ENCODE peak calls at places on chromosomes 4 and X, in eight cellular contexts. N is progenitor cell of endocrine pancreas; Q is GM13976; F is HL-60; K is NCI-H2029; S is breast epithelium; U is NCI-H748 treated with DMSO at 0.1 percent for 48 hours; X is activated CD8-positive, alpha-beta memory T cell treated with anti-CD3 and anti-CD28 coated beads for 4 hours. R is an unnamed sample.

GRCh38 chrX:39577976-39578962 is 519.5 kb downstream of the BCOR start:
- DNase-seq in N (no peak), Q (peak), F (no peak), K (no peak), S (no peak), U (no peak), X (no peak), R (no peak)

GRCh38 chrX:32572644-32573043 is 638.7 kb downstream of the DMD start:
- DNase-seq in N (no peak), Q (no peak), F (no peak), K (no peak), S (no peak), U (no peak), X (no peak), R (no peak)

GRCh38 chr4:173680278-173680677 is 150.2 kb upstream of the HAND2 start:
- DNase-seq in N (no peak), Q (no peak), F (no peak), K (no peak), S (no peak), U (no peak), X (no peak), R (no peak)

GRCh38 chrX:148552775-148553174 is 52.4 kb downstream of the AFF2 start:
- DNase-seq in N (no peak), Q (no peak), F (no peak), K (no peak), S (no peak), U (no peak), X (no peak), R (no peak)

GRCh38 chr4:99855677-99856076 is 38.5 kb downstream of the LAMTOR3 start:
- DNase-seq in N (no peak), Q (peak), F (peak), K (no peak), S (no peak), U (no peak), X (no peak), R (no peak)

GRCh38 chr4:155705664-155706063 is 39.0 kb downstream of the GUCY1A1 start:
- DNase-seq in N (no peak), Q (no peak), F (no peak), K (no peak), S (no peak), U (no peak), X (no peak), R (no peak)

GRCh38 chr4:101695176-101695575 is 95.4 kb upstream of the BANK1 start:
- DNase-seq in N (no peak), Q (no peak), F (no peak), K (no peak), S (no peak), U (no peak), X (no peak), R (no peak)

GRCh38 chr4:74758521-74758920 is 35.8 kb downstream of the BTC start:
- DNase-seq in N (no peak), Q (no peak), F (no peak), K (no peak), S (no peak), U (no peak), X (no peak), R (no peak)

GRCh38 chr4:143178923-143179322 is 5.8 kb upstream of the USP38 start:
- DNase-seq in N (no peak), Q (no peak), F (no peak), K (no peak), S (no peak), U (peak), X (no peak), R (no peak)

GRCh38 chrX:19739683-19740082 is 147.7 kb downstream of the SH3KBP1 start:
- DNase-seq in N (no peak), Q (peak), F (no peak), K (peak), S (peak), U (no peak), X (no peak), R (peak)

GRCh38 chrX:101774340-101774739 is 114.7 kb upstream of the ARMCX2 start:
- DNase-seq in N (no peak), Q (no peak), F (no peak), K (no peak), S (no peak), U (no peak), X (no peak), R (no peak)

GRCh38 chrX:86148594-86148993 is 343 bp downstream of the DACH2 start:
- DNase-seq in N (no peak), Q (no peak), F (no peak), K (no peak), S (no peak), U (no peak), X (no peak), R (no peak)

GRCh38 chr4:179492260-179492844 is 2050.1 kb upstream of the AGA start:
- DNase-seq in N (no peak), Q (no peak), F (no peak), K (no peak), S (no peak), U (no peak), X (no peak), R (no peak)

GRCh38 chr4:61333490-61333889 is 133.4 kb downstream of the ADGRL3 start:
- DNase-seq in N (no peak), Q (no peak), F (no peak), K (no peak), S (no peak), U (no peak), X (no peak), R (no peak)

GRCh38 chr4:2785613-2786012 is 7.3 kb upstream of the SH3BP2 start:
- DNase-seq in N (no peak), Q (peak), F (peak), K (no peak), S (no peak), U (no peak), X (no peak), R (no peak)

GRCh38 chr4:52751349-52751911 is at the start of gene ERVMER34-1:
- DNase-seq in N (peak), Q (peak), F (no peak), K (peak), S (peak), U (no peak), X (no peak), R (no peak)

GRCh38 chr4:156378053-156378665 is 424.5 kb upstream of the CTSO start:
- DNase-seq in N (no peak), Q (peak), F (no peak), K (no peak), S (no peak), U (peak), X (no peak), R (no peak)

GRCh38 chr4:140497776-140498636 is at the start of gene MGAT4D:
- DNase-seq in N (peak), Q (no peak), F (no peak), K (no peak), S (no peak), U (no peak), X (no peak), R (no peak)

GRCh38 chr4:19317377-19317776 is 934.3 kb upstream of the SLIT2 start:
- DNase-seq in N (no peak), Q (no peak), F (no peak), K (no peak), S (no peak), U (no peak), X (no peak), R (no peak)

GRCh38 chr4:46425775-46426400 is 36.0 kb upstream of the GABRA2 start:
- DNase-seq in N (no peak), Q (no peak), F (no peak), K (no peak), S (no peak), U (no peak), X (no peak), R (no peak)

GRCh38 chrX:133958997-133959688 is 26.3 kb downstream of the GPC3 start:
- DNase-seq in N (no peak), Q (no peak), F (no peak), K (no peak), S (no peak), U (no peak), X (no peak), R (no peak)

GRCh38 chrX:109472939-109473713 is 8.8 kb downstream of the GUCY2F start:
- DNase-seq in N (peak), Q (peak), F (no peak), K (no peak), S (no peak), U (no peak), X (no peak), R (no peak)

GRCh38 chr4:101458914-101459313 is 111.6 kb upstream of the PPP3CA start:
- DNase-seq in N (no peak), Q (no peak), F (no peak), K (no peak), S (no peak), U (no peak), X (no peak), R (no peak)

GRCh38 chr4:53582194-53582593 is 9.1 kb downstream of the LNX1 start:
- DNase-seq in N (no peak), Q (no peak), F (no peak), K (no peak), S (no peak), U (no peak), X (no peak), R (no peak)

GRCh38 chr4:140047017-140047640 is 106.9 kb downstream of the MAML3 start:
- DNase-seq in N (no peak), Q (no peak), F (no peak), K (no peak), S (no peak), U (no peak), X (no peak), R (no peak)

GRCh38 chr4:73704314-73705055 is 35.9 kb upstream of the CXCL8 start:
- DNase-seq in N (no peak), Q (no peak), F (peak), K (peak), S (no peak), U (no peak), X (no peak), R (no peak)

GRCh38 chr4:127421418-127421817 is 211.3 kb upstream of the INTU start:
- DNase-seq in N (no peak), Q (no peak), F (no peak), K (no peak), S (no peak), U (no peak), X (no peak), R (no peak)

GRCh38 chrX:68504237-68504636 is 5.4 kb downstream of the YIPF6 start:
- DNase-seq in N (no peak), Q (peak), F (no peak), K (no peak), S (no peak), U (no peak), X (peak), R (peak)

GRCh38 chr4:5796976-5797375 is 86.0 kb downstream of the EVC start:
- DNase-seq in N (no peak), Q (no peak), F (no peak), K (no peak), S (no peak), U (no peak), X (no peak), R (no peak)

GRCh38 chr4:3389186-3389878 is 52.4 kb upstream of the HGFAC start:
- DNase-seq in N (no peak), Q (no peak), F (peak), K (no peak), S (no peak), U (no peak), X (no peak), R (no peak)

GRCh38 chr4:84792366-84793301 is 173.9 kb downstream of the WDFY3 start:
- DNase-seq in N (no peak), Q (no peak), F (no peak), K (no peak), S (no peak), U (no peak), X (no peak), R (no peak)

GRCh38 chrX:124406294-124407013 is 60.1 kb downstream of the SH2D1A start:
- DNase-seq in N (peak), Q (peak), F (no peak), K (peak), S (no peak), U (peak), X (peak), R (peak)

GRCh38 chr4:73718375-73719373 is 21.7 kb upstream of the CXCL8 start:
- DNase-seq in N (no peak), Q (peak), F (no peak), K (no peak), S (no peak), U (no peak), X (no peak), R (no peak)

GRCh38 chr4:125085-125820 is 952 bp downstream of the ZNF718 start:
- DNase-seq in N (no peak), Q (peak), F (peak), K (peak), S (no peak), U (no peak), X (no peak), R (no peak)

GRCh38 chr4:91064157-91064853 is 937.1 kb downstream of the CCSER1 start:
- DNase-seq in N (no peak), Q (no peak), F (no peak), K (peak), S (no peak), U (peak), X (no peak), R (no peak)

R was measured in activated T-helper 1 cell treated with anti-CD3 and anti-CD28 coated beads, Interleukin-2, amount 50 U/mL, for 16 hours.